ENCODE peak calls at places on chromosomes 2 and 18, in eight cellular contexts. U, S, M, Q, T, Y, X and P are unnamed samples.

GRCh38 chr2:145764631-145765030 is 1244.7 kb upstream of the ZEB2 start:
- DNase-seq in U (peak; percentile 45), Y (peak; percentile 26), Q (no peak), X (no peak), M (no peak), T (no peak), S (peak; percentile 66), P (no peak)

GRCh38 chr2:198905881-198906612 is 551.7 kb downstream of the SATB2 start:
- DNase-seq in S (no peak), X (no peak), Y (no peak), M (no peak), T (peak; percentile 26), U (no peak), Q (no peak), P (no peak)

GRCh38 chr18:54254265-54254758 is 15.0 kb upstream of the POLI start:
- DNase-seq in X (no peak), Q (no peak), S (no peak), M (no peak), Y (peak; percentile 42), T (no peak), U (no peak), P (no peak)

GRCh38 chr2:212259236-212259635 is 279.4 kb downstream of the ERBB4 start:
- DNase-seq in Y (no peak), X (no peak), M (no peak), Q (no peak), U (no peak), T (no peak), S (no peak), P (no peak)

GRCh38 chr2:235220331-235220730 is 268.5 kb downstream of the SH3BP4 start:
- DNase-seq in Q (no peak), Y (no peak), U (no peak), X (no peak), T (no peak), S (no peak), M (no peak), P (no peak)

GRCh38 chr2:45651415-45652089 is at the start of gene PRKCE:
- DNase-seq in X (no peak), S (no peak), T (peak; percentile 39), Y (peak; percentile 14), M (peak; percentile 69), U (peak; percentile 68), Q (peak; percentile 66), P (no peak)

GRCh38 chr2:227939271-227940027 is 68.0 kb downstream of the DAW1 start:
- DNase-seq in U (no peak), T (peak; percentile 21), X (no peak), Q (peak; percentile 23), Y (peak; percentile 30), S (no peak), M (no peak), P (peak; percentile 49)

GRCh38 chr18:44679912-44680270 is 797 bp upstream of the SETBP1 start:
- DNase-seq in X (peak; percentile 51), S (no peak), T (peak; percentile 52), U (peak; percentile 57), Q (peak; percentile 41), M (peak; percentile 50), Y (peak; percentile 65), P (peak; percentile 53)

GRCh38 chr2:7703523-7704144 is 786.4 kb downstream of the RNF144A start:
- DNase-seq in M (no peak), U (no peak), Y (no peak), X (no peak), T (peak; percentile 38), S (no peak), Q (no peak), P (no peak)

GRCh38 chr2:70514612-70515055 is 39.0 kb downstream of the TGFA start:
- DNase-seq in U (peak; percentile 18), T (no peak), M (peak; percentile 63), S (no peak), Y (no peak), X (no peak), Q (no peak), P (no peak)

GRCh38 chr2:237687666-237688065 is 60.3 kb downstream of the LRRFIP1 start:
- DNase-seq in Y (peak; percentile 100), M (peak; percentile 91), U (peak; percentile 70), X (peak; percentile 83), S (no peak), T (no peak), Q (peak; percentile 62), P (peak; percentile 99)

GRCh38 chr2:74278694-74279093 is 64.5 kb downstream of the SLC4A5 start:
- DNase-seq in S (no peak), T (no peak), U (no peak), Q (no peak), Y (no peak), M (no peak), X (no peak), P (no peak)

GRCh38 chr18:13525381-13526029 is 200.9 kb downstream of the FAM210A start:
- DNase-seq in Q (no peak), T (no peak), U (no peak), X (no peak), M (no peak), S (no peak), Y (no peak), P (no peak)

GRCh38 chr2:208006833-208007232 is 18.5 kb downstream of the PLEKHM3 start:
- DNase-seq in X (no peak), Q (no peak), Y (peak; percentile 45), U (no peak), T (no peak), M (no peak), S (no peak), P (peak; percentile 24)

GRCh38 chr2:181977661-181978350 is 7.8 kb upstream of the PPP1R1C start:
- DNase-seq in Q (no peak), T (no peak), M (no peak), U (no peak), S (no peak), Y (peak; percentile 22), X (no peak), P (peak; percentile 44)

GRCh38 chr18:23701017-23701416 is 11.8 kb downstream of the LAMA3 start:
- DNase-seq in M (no peak), T (peak; percentile 6), Y (no peak), S (no peak), Q (no peak), X (no peak), U (no peak), P (no peak)

GRCh38 chr2:165707088-165707487 is 87.0 kb downstream of the GALNT3 start:
- DNase-seq in S (no peak), X (no peak), U (no peak), T (no peak), M (no peak), Q (no peak), Y (no peak), P (no peak)

GRCh38 chr2:126700073-126700581 is 44.2 kb downstream of the GYPC start:
- DNase-seq in S (no peak), M (no peak), Y (peak; percentile 50), Q (no peak), T (no peak), U (no peak), X (no peak), P (peak; percentile 92)

GRCh38 chr2:229875549-229875948 is 46.3 kb downstream of the TRIP12 start:
- DNase-seq in Q (no peak), X (no peak), M (no peak), S (no peak), U (no peak), T (no peak), Y (no peak), P (no peak)

GRCh38 chr2:201654611-201655384 is 11.5 kb upstream of the TMEM237 start:
- DNase-seq in Q (no peak), M (no peak), S (no peak), Y (peak; percentile 93), X (no peak), U (no peak), T (no peak), P (peak; percentile 67)

GRCh38 chr2:239343460-239343859 is 57.4 kb downstream of the HDAC4 start:
- DNase-seq in T (no peak), U (no peak), Y (no peak), X (no peak), S (no peak), Q (no peak), M (no peak), P (no peak)

GRCh38 chr2:239345251-239345650 is 55.6 kb downstream of the HDAC4 start:
- DNase-seq in M (no peak), Y (no peak), S (no peak), Q (no peak), T (no peak), X (no peak), U (no peak), P (no peak)

GRCh38 chr2:239344857-239345216 is 56.0 kb downstream of the HDAC4 start:
- DNase-seq in S (no peak), Q (no peak), T (no peak), X (no peak), M (no peak), U (peak; percentile 58), Y (no peak), P (no peak)

GRCh38 chr2:239341840-239342239 is 59.0 kb downstream of the HDAC4 start:
- DNase-seq in T (no peak), M (no peak), U (no peak), Q (no peak), Y (no peak), X (no peak), S (no peak), P (no peak)

GRCh38 chr2:239343946-239344856 is 56.6 kb downstream of the HDAC4 start:
- DNase-seq in U (no peak), S (no peak), Y (no peak), T (no peak), M (no peak), X (no peak), Q (no peak), P (no peak)
- H3K4me3 ChIP-seq in U (no peak overlapping the region), S (no peak overlapping the region), Y (no peak overlapping the region), T (no peak overlapping the region), M (no peak overlapping the region), X (no peak overlapping the region), Q (no peak overlapping the region), P (no peak overlapping the region)

GRCh38 chr2:232444409-232445148 is 11.4 kb upstream of the ALPI start:
- DNase-seq in X (peak; percentile 66), Y (peak; percentile 52), T (peak; percentile 78), S (no peak), M (no peak), Q (peak; percentile 83), U (no peak), P (peak; percentile 59)
- TF ChIP-seq CTCF in X (peak; percentile 57), Y (peak; percentile 62), T (peak; percentile 80), S (peak; percentile 84), M (peak; percentile 65), Q (peak; percentile 68), U (no peak), P (peak; percentile 72)

GRCh38 chr2:239264838-239265651 is 135.8 kb downstream of the HDAC4 start:
- DNase-seq in T (peak; percentile 38), Q (no peak), M (peak; percentile 68), U (no peak), Y (peak; percentile 67), X (peak; percentile 76), S (no peak), P (peak; percentile 91)
- H3K4me3 ChIP-seq in T (peak overlapping the region; percentile 30), Q (no peak overlapping the region), M (no peak overlapping the region), U (no peak overlapping the region), Y (no peak overlapping the region), X (peak overlapping the region; percentile 33), S (no peak overlapping the region), P (no peak overlapping the region)

DNA sequence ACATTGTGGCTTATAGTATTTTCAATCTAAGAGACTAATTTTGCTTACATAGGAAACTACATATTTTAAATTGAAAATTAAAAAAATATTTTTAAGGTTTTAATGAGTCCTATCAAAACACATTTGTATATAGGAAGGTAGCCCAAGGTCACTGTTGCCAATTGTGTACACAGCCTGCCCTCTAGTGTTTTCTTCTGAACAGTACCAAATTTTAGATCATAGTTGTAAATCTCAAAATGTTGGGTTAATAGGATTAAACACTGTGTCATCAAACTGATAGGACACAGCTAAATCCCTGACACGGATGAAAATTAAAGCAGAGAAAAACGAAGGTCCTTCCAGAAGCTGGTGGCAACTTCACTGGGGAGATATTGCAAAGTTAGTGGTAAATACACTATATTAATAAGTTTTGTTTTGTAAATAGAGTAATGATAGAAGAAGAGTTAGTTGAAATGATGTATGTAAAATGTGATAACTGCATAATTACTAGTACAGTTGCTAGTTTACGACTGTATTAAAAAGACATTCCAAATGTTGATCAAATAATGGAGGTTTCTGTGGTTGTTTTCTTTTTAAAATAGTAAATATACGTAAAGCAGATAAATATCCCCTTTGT is 19.7 kb downstream of the CLUL1 start:
- DNase-seq in X (no peak), Y (peak; percentile 61), Q (no peak), T (peak; percentile 46), M (no peak), U (no peak), S (no peak), P (peak; percentile 62)
- TF ChIP-seq CTCF in X (peak; percentile 47), Y (peak; percentile 82), Q (peak; percentile 71), T (peak; percentile 88), M (peak; percentile 40), U (peak; percentile 62), S (peak; percentile 73), P (peak; percentile 74)